ENCODE peak calls at places on chromosomes 12 and 14, in eight cellular contexts. D, N, A, P, W, Z, B and H are unnamed samples.

GRCh38 chr12:65891219-65891618 is 66.9 kb downstream of the HMGA2 start:
- DNase-seq in Z (no peak), N (no peak), D (no peak), P (peak; percentile 57), B (no peak), W (no peak), A (no peak), H (no peak)

GRCh38 chr14:63800651-63801385 is 52.0 kb upstream of the SYNE2 start:
- DNase-seq in A (no peak), N (no peak), Z (no peak), D (no peak), W (no peak), B (no peak), P (no peak), H (no peak)

GRCh38 chr14:104395941-104396681 is 183.5 kb upstream of the C14orf180 start:
- DNase-seq in Z (peak; percentile 14), D (peak; percentile 84), N (no peak), B (peak; percentile 14), W (no peak), A (no peak), P (no peak), H (no peak)

GRCh38 chr12:6613015-6613775 is 6.0 kb upstream of the CHD4 start:
- DNase-seq in D (no peak), Z (peak; percentile 59), N (no peak), W (peak; percentile 85), P (peak; percentile 72), A (peak; percentile 74), B (peak; percentile 56), H (peak; percentile 41)

GRCh38 chr12:80222261-80222660 is 122.9 kb downstream of the OTOGL start:
- DNase-seq in B (no peak), W (no peak), P (peak; percentile 27), A (no peak), Z (no peak), D (no peak), N (no peak), H (no peak)

GRCh38 chr14:102926104-102926503 is 3.6 kb downstream of the AMN start:
- DNase-seq in B (no peak), P (no peak), D (no peak), W (no peak), A (no peak), Z (no peak), N (no peak), H (no peak)

GRCh38 chr12:130880411-130880885 is 8.6 kb downstream of the RAN start:
- DNase-seq in W (no peak), D (no peak), N (peak; percentile 36), B (no peak), A (no peak), P (no peak), Z (peak; percentile 47), H (no peak)

GRCh38 chr12:124747426-124748161 is 116.1 kb downstream of the SCARB1 start:
- DNase-seq in D (no peak), Z (no peak), B (no peak), P (peak; percentile 92), N (peak; percentile 77), A (no peak), W (no peak), H (no peak)

GRCh38 chr12:89064151-89064550 is 288.1 kb downstream of the DUSP6 start:
- DNase-seq in A (no peak), N (no peak), P (no peak), Z (no peak), B (no peak), D (no peak), W (no peak), H (no peak)

GRCh38 chr14:92252291-92252690 is 70.7 kb upstream of the SLC24A4 start:
- DNase-seq in N (no peak), W (no peak), Z (no peak), B (no peak), P (no peak), D (no peak), A (no peak), H (no peak)

GRCh38 chr12:39272934-39273770 is 169.8 kb downstream of the KIF21A start:
- DNase-seq in B (peak; percentile 27), D (no peak), W (peak; percentile 51), P (peak; percentile 3), N (peak; percentile 20), Z (no peak), A (no peak), H (peak; percentile 40)

GRCh38 chr14:51846631-51847488 is 13.6 kb upstream of the GNG2 start:
- DNase-seq in B (peak; percentile 65), Z (peak; percentile 77), W (peak; percentile 93), P (peak; percentile 53), N (peak; percentile 79), A (peak; percentile 19), D (no peak), H (peak; percentile 65)

GRCh38 chr12:62799126-62799736 is 135.7 kb downstream of the PPM1H start:
- DNase-seq in D (no peak), N (peak; percentile 76), Z (peak; percentile 71), B (peak; percentile 81), A (no peak), W (peak; percentile 78), P (peak; percentile 72), H (peak; percentile 85)

DNA sequence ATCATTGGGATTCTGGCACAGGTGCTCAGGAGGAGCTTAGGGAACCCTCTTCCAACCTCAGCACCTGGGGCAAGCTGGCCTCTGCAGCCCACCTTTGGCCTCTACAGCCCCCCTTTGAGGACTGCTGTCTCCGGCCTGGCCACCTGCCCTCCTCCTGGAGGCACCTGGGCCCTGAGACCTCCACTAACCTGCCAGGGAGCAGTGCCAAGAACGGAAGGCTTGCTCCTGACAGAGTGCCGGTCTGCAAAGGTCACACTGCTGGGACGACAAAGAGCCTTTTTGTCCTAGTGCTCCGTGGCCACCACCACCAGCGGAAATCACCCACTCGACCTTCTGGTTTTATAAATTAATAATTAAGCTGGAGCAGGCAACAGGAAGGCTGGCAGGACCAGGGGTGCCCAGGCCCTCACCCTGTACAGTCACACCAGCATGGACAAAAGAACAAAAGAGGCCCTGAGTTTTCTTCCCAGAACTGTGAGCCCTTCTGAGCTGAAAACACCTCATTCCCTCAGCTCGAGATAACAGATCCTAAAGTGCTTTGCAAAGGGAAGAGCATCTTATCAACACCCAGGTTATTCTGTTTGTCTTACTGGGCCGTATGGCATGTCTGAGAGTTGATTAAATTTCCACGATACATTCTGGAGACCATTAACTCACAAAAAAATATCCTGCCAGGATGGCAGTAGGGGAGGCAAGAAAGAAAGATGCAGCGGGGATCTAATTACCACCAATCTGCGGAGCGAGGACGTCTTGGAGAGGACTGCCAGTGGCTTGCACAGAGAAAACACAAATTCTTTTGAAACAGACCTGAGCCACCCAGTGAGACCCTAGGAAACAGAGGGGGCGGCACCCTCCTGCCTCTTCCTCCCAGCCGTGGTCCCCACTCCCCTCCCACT is 8.2 kb downstream of the TESC start:
- DNase-seq in W (no peak), B (no peak), Z (no peak), N (no peak), A (no peak), P (no peak), D (peak; percentile 61), H (no peak)
- TF ChIP-seq CTCF in W (no peak), B (no peak), Z (no peak), N (no peak), A (no peak), P (no peak), D (no peak), H (no peak)

GRCh38 chr12:127485528-127485927 is 781.4 kb upstream of the TMEM132C start:
- DNase-seq in Z (no peak), A (no peak), W (peak; percentile 68), B (no peak), D (no peak), P (peak; percentile 86), N (no peak), H (no peak)
- TF ChIP-seq CTCF in Z (no peak), A (no peak), W (no peak), B (no peak), D (peak; percentile 65), P (peak; percentile 61), N (no peak), H (no peak)

GRCh38 chr14:24441485-24441884 is 1.1 kb downstream of the SDR39U1 start:
- DNase-seq in W (no peak), N (no peak), B (no peak), A (no peak), P (no peak), Z (peak; percentile 12), D (no peak), H (no peak)

GRCh38 chr14:24443053-24443683 is 592 bp upstream of the SDR39U1 start:
- DNase-seq in W (no peak), P (no peak), B (no peak), D (no peak), Z (peak; percentile 16), N (no peak), A (no peak), H (no peak)

GRCh38 chr14:24442240-24443052 is at the start of gene SDR39U1:
- DNase-seq in N (peak; percentile 92), D (peak; percentile 98), Z (peak; percentile 95), A (peak; percentile 96), P (peak; percentile 99), B (peak; percentile 93), W (peak; percentile 99), H (peak; percentile 89)

GRCh38 chr14:24440606-24441399 is 1.8 kb downstream of the SDR39U1 start:
- DNase-seq in B (no peak), W (no peak), N (no peak), Z (peak; percentile 11), P (no peak), D (no peak), A (no peak), H (no peak)

GRCh38 chr14:24441904-24442239 is 704 bp downstream of the SDR39U1 start:
- DNase-seq in A (no peak), P (peak; percentile 52), Z (no peak), W (no peak), B (no peak), D (no peak), N (no peak), H (no peak)
- TF ChIP-seq CTCF in A (no peak), P (no peak), Z (no peak), W (no peak), B (no peak), D (no peak), N (no peak), H (no peak)

GRCh38 chr14:32908487-32909084 is 30.1 kb upstream of the NPAS3 start:
- DNase-seq in Z (no peak), B (no peak), D (no peak), N (no peak), P (no peak), A (no peak), W (no peak), H (no peak)

GRCh38 chr14:32913725-32914124 is 25.0 kb upstream of the NPAS3 start:
- DNase-seq in N (no peak), Z (no peak), P (no peak), B (no peak), A (no peak), D (no peak), W (no peak), H (no peak)
- TF ChIP-seq CTCF in N (no peak), Z (no peak), P (no peak), B (no peak), A (peak; percentile 48), D (peak; percentile 68), W (no peak), H (peak; percentile 56)